ENCODE peak calls at places on chromosomes 4 and X, in four cellular contexts. B, M, R and Q are unnamed samples.

GRCh38 chr4:183905081-183905592 is at the start of gene STOX2:
- DNase-seq in B (peak; percentile 74), M (peak; percentile 79), R (no peak), Q (peak; percentile 13)

GRCh38 chrX:121504148-121504547 is 456.7 kb downstream of the GLUD2 start:
- DNase-seq in B (no peak), M (no peak), R (no peak), Q (no peak)

GRCh38 chr4:125085-125820 is 952 bp downstream of the ZNF718 start:
- DNase-seq in B (no peak), M (peak; percentile 67), R (no peak), Q (peak; percentile 17)

GRCh38 chr4:48047421-48047844 is 30.9 kb downstream of the NIPAL1 start:
- DNase-seq in B (no peak), M (no peak), R (no peak), Q (no peak)

GRCh38 chrX:22534643-22535042 is 261.9 kb downstream of the CBLL2 start:
- DNase-seq in B (no peak), M (no peak), R (peak; percentile 64), Q (peak; percentile 69)

GRCh38 chr4:48017108-48017527 is 546 bp downstream of the NIPAL1 start:
- DNase-seq in B (no peak), M (peak; percentile 60), R (peak; percentile 16), Q (peak; percentile 46)

GRCh38 chrX:118221257-118221656 is 104.6 kb upstream of the KLHL13 start:
- DNase-seq in B (no peak), M (no peak), R (no peak), Q (no peak)

GRCh38 chr4:119281374-119281773 is 40.6 kb downstream of the FABP2 start:
- DNase-seq in B (no peak), M (no peak), R (no peak), Q (no peak)

GRCh38 chr4:144787365-144788263 is 141.7 kb downstream of the HHIP start:
- DNase-seq in B (peak; percentile 34), M (no peak), R (peak; percentile 32), Q (peak; percentile 44)

GRCh38 chr4:84582988-84583870 is at the start of gene CDS1:
- DNase-seq in B (peak; percentile 74), M (peak; percentile 32), R (no peak), Q (peak; percentile 15)

GRCh38 chrX:153925739-153926593 is at the start of gene ARHGAP4:
- DNase-seq in B (no peak), M (no peak), R (no peak), Q (no peak)

GRCh38 chr4:158131037-158131436 is 41.8 kb downstream of the GASK1B start:
- DNase-seq in B (no peak), M (no peak), R (no peak), Q (no peak)

GRCh38 chr4:55397521-55398321 is 2.0 kb downstream of the TMEM165 start:
- DNase-seq in B (no peak), M (no peak), R (no peak), Q (no peak)

GRCh38 chr4:5143940-5144339 is 92.7 kb downstream of the STK32B start:
- DNase-seq in B (no peak), M (no peak), R (no peak), Q (no peak)

GRCh38 chr4:47465008-47465407 is 1.5 kb upstream of the COMMD8 start:
- DNase-seq in B (no peak), M (no peak), R (no peak), Q (no peak)

GRCh38 chrX:14032383-14032782 is 2.7 kb upstream of the GEMIN8 start:
- DNase-seq in B (peak; percentile 42), M (peak; percentile 46), R (peak; percentile 46), Q (peak; percentile 59)

GRCh38 chrX:8273451-8273894 is 102.4 kb upstream of the VCX2 start:
- DNase-seq in B (no peak), M (no peak), R (no peak), Q (no peak)

GRCh38 chrX:72025236-72025770 is 106.4 kb downstream of the RTL5 start:
- DNase-seq in B (no peak), M (no peak), R (no peak), Q (no peak)

GRCh38 chrX:24339911-24340310 is 20.5 kb upstream of the SUPT20HL1 start:
- DNase-seq in B (no peak), M (no peak), R (no peak), Q (no peak)

GRCh38 chrX:154428176-154429171 is at the start of gene ATP6AP1:
- DNase-seq in B (peak; percentile 95), M (peak; percentile 82), R (peak; percentile 77), Q (peak; percentile 93)

GRCh38 chr4:4308800-4309441 is 18.9 kb downstream of the ZBTB49 start:
- DNase-seq in B (no peak), M (no peak), R (peak; percentile 18), Q (peak; percentile 95)

GRCh38 chr4:153573881-153574807 is 108.0 kb downstream of the TMEM131L start:
- DNase-seq in B (no peak), M (peak; percentile 18), R (peak; percentile 86), Q (peak; percentile 82)

GRCh38 chr4:7989654-7990053 is 50.0 kb upstream of the AFAP1 start:
- DNase-seq in B (no peak), M (no peak), R (no peak), Q (peak; percentile 75)

GRCh38 chrX:109508915-109509314 is 27.0 kb upstream of the GUCY2F start:
- DNase-seq in B (no peak), M (no peak), R (no peak), Q (no peak)

GRCh38 chrX:154013614-154014360 is 5.9 kb downstream of the IRAK1 start:
- DNase-seq in B (no peak), M (peak; percentile 43), R (no peak), Q (no peak)